ENCODE peak calls at places on chromosomes 11 and 22, in seven cellular contexts. N is A549, T is tibial artery, C is HCT116, E is fibroblast of the aortic adventitia, X is AG10803, Y is fibroblast of lung. G is an unnamed sample.
A peak's percentile ranks its signal among the peaks of the same experiment; 100 is the strongest.

GRCh38 chr11:17786824-17787525 is 52.4 kb downstream of the KCNC1 start:
- DNase-seq in Y (peak; percentile 90), X (peak; percentile 47), C (peak; percentile 57), E (peak; percentile 58), T (no peak), N (no peak), G (peak; percentile 96)

GRCh38 chr11:13110145-13110544 is 101.0 kb downstream of the RASSF10 start:
- DNase-seq in N (no peak), C (no peak), T (no peak), Y (no peak), E (no peak), X (no peak), G (no peak)

GRCh38 chr11:12963789-12964536 is 45.2 kb upstream of the RASSF10 start:
- DNase-seq in C (peak; percentile 59), N (peak; percentile 91), T (peak; percentile 64), Y (peak; percentile 37), E (peak; percentile 69), X (peak; percentile 49), G (peak; percentile 65)

GRCh38 chr22:50724616-50725015 is 13.4 kb upstream of the ACR start:
- DNase-seq in E (no peak), Y (no peak), X (no peak), C (no peak), N (no peak), T (no peak), G (no peak)

GRCh38 chr22:39526736-39527171 is 5.8 kb downstream of the RPS19BP1 start:
- DNase-seq in Y (no peak), E (no peak), X (no peak), T (no peak), C (no peak), N (no peak), G (no peak)

GRCh38 chr22:20463324-20464095 is 25.9 kb upstream of the SCARF2 start:
- DNase-seq in T (no peak), N (no peak), X (no peak), Y (no peak), E (no peak), C (no peak), G (no peak)

GRCh38 chr11:128318856-128319474 is 268.4 kb downstream of the ETS1 start:
- DNase-seq in T (no peak), N (no peak), X (no peak), C (no peak), Y (peak; percentile 49), E (no peak), G (no peak)

GRCh38 chr11:122893131-122893530 is 10.6 kb downstream of the JHY start:
- DNase-seq in C (no peak), T (no peak), N (no peak), Y (no peak), E (no peak), X (peak; percentile 9), G (peak; percentile 56)

GRCh38 chr22:36991220-36991619 is 28.0 kb downstream of the TST start:
- DNase-seq in Y (no peak), C (no peak), E (no peak), N (no peak), T (no peak), X (no peak), G (no peak)

GRCh38 chr11:67120881-67121710 is 2.0 kb downstream of the KDM2A start:
- DNase-seq in T (peak; percentile 31), X (peak; percentile 34), Y (peak; percentile 36), C (no peak), N (no peak), E (peak; percentile 52), G (peak; percentile 44)

GRCh38 chr22:35476341-35476740 is 64.3 kb upstream of the RASD2 start:
- DNase-seq in E (no peak), Y (peak; percentile 64), C (no peak), X (no peak), T (no peak), N (no peak), G (no peak)

GRCh38 chr11:57798905-57799559 is 37.4 kb downstream of the CTNND1 start:
- DNase-seq in T (peak; percentile 49), C (peak; percentile 94), E (peak; percentile 89), X (peak; percentile 91), N (no peak), Y (peak; percentile 73), G (peak; percentile 99)

GRCh38 chr11:68297494-68297811 is 14.9 kb upstream of the LRP5 start:
- DNase-seq in N (no peak), C (no peak), E (no peak), X (no peak), T (no peak), Y (no peak), G (no peak)
- H3K4me3 ChIP-seq in N (no peak overlapping the region), C (no peak overlapping the region), E (peak overlapping the region; percentile 25), X (peak overlapping the region; percentile 24), T (no peak overlapping the region), Y (no peak overlapping the region), G (no peak overlapping the region)

DNA sequence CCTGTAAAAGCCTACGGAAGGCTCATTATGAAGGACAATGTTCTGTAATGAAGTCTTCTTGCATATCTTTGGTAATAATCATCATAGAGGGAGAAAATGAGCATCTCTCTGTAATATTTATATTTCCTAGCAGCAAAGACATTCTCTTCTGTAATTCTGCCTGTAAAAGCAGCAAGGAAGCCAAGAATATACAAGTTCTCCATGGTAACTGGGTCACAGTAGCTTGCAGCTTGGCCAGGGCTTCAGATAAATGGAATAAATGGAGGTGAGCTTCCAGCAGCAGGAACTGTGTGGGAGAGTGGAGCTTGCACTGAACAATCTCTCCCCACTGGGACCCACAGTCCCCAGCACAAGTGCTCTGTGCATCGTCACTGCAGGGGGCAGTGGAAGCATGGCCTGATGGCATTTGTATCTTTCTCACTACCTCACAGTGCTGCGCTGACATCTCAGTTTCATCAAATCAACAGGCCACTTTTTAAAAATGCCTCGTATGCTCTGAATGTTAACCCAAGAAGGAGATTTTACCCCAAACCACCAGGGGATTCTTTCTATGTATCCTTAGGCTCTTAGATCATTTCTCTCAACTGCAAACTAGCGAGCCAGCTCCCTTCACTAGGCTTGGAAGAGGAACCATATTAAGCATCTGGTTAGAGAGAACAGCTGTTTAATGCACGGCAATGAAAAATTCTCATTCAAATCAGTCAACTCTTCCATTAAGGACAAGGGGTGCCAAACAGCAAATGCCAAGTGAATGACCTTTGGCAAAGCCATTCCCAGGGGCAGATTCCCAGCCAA is 1059.7 kb downstream of the OPCML start:
- DNase-seq in X (peak; percentile 79), T (no peak), C (no peak), E (no peak), Y (peak; percentile 73), N (no peak), G (no peak)
- TF ChIP-seq CTCF in X (peak; percentile 17), T (no peak), C (no peak), E (no peak), Y (no peak), N (no peak), G (no peak)

GRCh38 chr11:111871693-111872161 is 346 bp upstream of the ALG9 start:
- DNase-seq in C (no peak), X (no peak), E (no peak), T (no peak), N (no peak), Y (no peak), G (no peak)

GRCh38 chr11:111870887-111871692 is at the start of gene ALG9:
- DNase-seq in T (peak; percentile 84), X (peak; percentile 85), N (peak; percentile 70), C (peak; percentile 73), E (peak; percentile 90), Y (peak; percentile 85), G (peak; percentile 85)

GRCh38 chr11:111870522-111870886 is 877 bp downstream of the ALG9 start:
- DNase-seq in C (no peak), T (no peak), N (no peak), E (no peak), X (no peak), Y (no peak), G (peak; percentile 5)

GRCh38 chr11:111870113-111870512 is 1.3 kb downstream of the ALG9 start:
- DNase-seq in N (no peak), C (no peak), E (no peak), Y (no peak), X (no peak), T (no peak), G (peak; percentile 54)
- H3K4me3 ChIP-seq in N (no peak overlapping the region), C (peak overlapping the region; percentile 90), E (no peak overlapping the region), Y (peak overlapping the region; percentile 52), X (peak overlapping the region; percentile 90), T (no peak overlapping the region), G (peak overlapping the region; percentile 84)

GRCh38 chr22:43476341-43476740 is 64.5 kb downstream of the MPPED1 start:
- DNase-seq in N (peak; percentile 13), X (no peak), E (no peak), C (no peak), Y (no peak), T (no peak), G (no peak)
- TF ChIP-seq CTCF in N (no peak), X (no peak), E (no peak), C (peak; percentile 36), Y (no peak), T (no peak), G (no peak)

GRCh38 chr11:70290341-70291065 is 20.0 kb downstream of the PPFIA1 start:
- DNase-seq in E (no peak), X (no peak), T (no peak), C (no peak), N (no peak), Y (no peak), G (peak; percentile 55)

GRCh38 chr11:70289582-70289981 is 19.1 kb downstream of the PPFIA1 start:
- DNase-seq in T (no peak), X (no peak), C (no peak), Y (no peak), E (no peak), N (no peak), G (no peak)

GRCh38 chr11:70296681-70297080 is 26.2 kb downstream of the PPFIA1 start:
- DNase-seq in N (no peak), C (no peak), T (no peak), E (no peak), X (no peak), Y (peak; percentile 52), G (no peak)

GRCh38 chr11:70292863-70293262 is 22.4 kb downstream of the PPFIA1 start:
- DNase-seq in E (no peak), C (no peak), N (no peak), T (no peak), X (no peak), Y (no peak), G (peak; percentile 17)

DNA sequence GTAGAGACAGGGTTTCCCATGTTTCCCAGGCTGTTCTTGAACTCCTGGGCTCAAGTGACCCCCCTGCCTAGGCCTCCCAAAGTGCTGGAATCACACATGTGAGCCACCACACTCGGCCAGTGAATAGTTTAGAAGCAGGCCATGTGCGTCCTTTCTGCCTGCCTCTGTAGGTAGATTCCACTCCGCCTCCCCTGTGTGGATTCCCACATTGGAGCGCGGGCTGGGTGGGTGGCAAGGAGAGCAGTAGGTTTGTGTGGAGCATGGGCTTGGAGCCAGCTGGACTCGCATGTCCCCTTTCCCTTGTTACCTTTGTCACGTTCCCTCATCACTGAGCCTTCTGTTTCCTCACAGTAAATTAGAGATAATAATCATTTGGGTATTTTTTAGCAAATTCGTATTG is 21.7 kb downstream of the PPFIA1 start:
- DNase-seq in N (no peak), Y (no peak), C (no peak), T (no peak), X (no peak), E (no peak), G (no peak)
- H3K4me3 ChIP-seq in N (no peak overlapping the region), Y (no peak overlapping the region), C (no peak overlapping the region), T (no peak overlapping the region), X (no peak overlapping the region), E (no peak overlapping the region), G (no peak overlapping the region)